ENCODE peak calls at places on chromosomes 6 and 20, in nine cellular contexts. M is AG10803, W is prostate gland, S is GM10248, O is BE2C, Q is AG09319, G is mesothelial cell of epicardium, L is GM12865, A is pancreas. D is an unnamed sample.
A peak's percentile ranks its signal among the peaks of the same experiment; 100 is the strongest.

GRCh38 chr6:134849920-134850447 is 99.9 kb downstream of the ALDH8A1 start:
- DNase-seq in Q (no peak), W (no peak), G (no peak), M (no peak), L (no peak), A (no peak), O (no peak), S (no peak), D (no peak)

GRCh38 chr6:106974337-106974998 is at the start of gene CD24:
- DNase-seq in O (peak; percentile 52), W (peak; percentile 49), A (peak; percentile 81), S (peak; percentile 49), G (peak; percentile 84), M (no peak), Q (no peak), L (peak; percentile 35), D (peak; percentile 88)

GRCh38 chr6:26033132-26033941 is 53.9 kb upstream of the HFE start:
- DNase-seq in W (peak; percentile 85), O (peak; percentile 64), A (peak; percentile 51), G (no peak), L (peak; percentile 97), M (peak; percentile 99), Q (peak; percentile 95), S (peak; percentile 88), D (peak; percentile 61)

GRCh38 chr6:83867527-83868161 is 8.2 kb downstream of the CYB5R4 start:
- DNase-seq in M (peak; percentile 97), A (no peak), L (peak; percentile 50), O (peak; percentile 36), G (no peak), W (no peak), S (no peak), Q (peak; percentile 88), D (peak; percentile 12)

GRCh38 chr6:41214559-41215238 is 13.4 kb upstream of the TREML4 start:
- DNase-seq in L (no peak), O (no peak), W (no peak), G (no peak), S (no peak), M (no peak), A (peak; percentile 14), Q (no peak), D (no peak)

GRCh38 chr6:34680802-34681515 is 15.6 kb downstream of the ILRUN start:
- DNase-seq in A (no peak), Q (no peak), S (peak; percentile 56), G (no peak), L (peak; percentile 52), W (no peak), O (no peak), M (peak; percentile 39), D (no peak)

GRCh38 chr6:32655311-32655710 is 11.1 kb downstream of the HLA-DQB1 start:
- DNase-seq in G (no peak), Q (no peak), W (no peak), S (no peak), A (no peak), L (no peak), O (no peak), M (no peak), D (no peak)

GRCh38 chr6:3045369-3045768 is 22.9 kb upstream of the RIPK1 start:
- DNase-seq in W (no peak), L (no peak), O (peak; percentile 55), M (no peak), G (no peak), S (no peak), A (no peak), Q (no peak), D (no peak)

GRCh38 chr20:41692479-41693135 is 74.4 kb upstream of the CHD6 start:
- DNase-seq in G (peak; percentile 43), O (peak; percentile 89), W (peak; percentile 69), M (peak; percentile 55), L (peak; percentile 90), S (peak; percentile 64), A (peak; percentile 87), Q (no peak), D (peak; percentile 68)

GRCh38 chr20:25259788-25260254 is 11.9 kb downstream of the PYGB start:
- DNase-seq in G (no peak), S (no peak), W (no peak), L (no peak), A (no peak), O (no peak), Q (no peak), M (no peak), D (no peak)

GRCh38 chr20:8940311-8940710 is 128.6 kb upstream of the PLCB4 start:
- DNase-seq in L (no peak), G (no peak), S (no peak), A (no peak), M (peak; percentile 9), W (no peak), Q (peak; percentile 57), O (no peak), D (no peak)

GRCh38 chr6:33794910-33795615 is 6.1 kb upstream of the LEMD2 start:
- DNase-seq in S (no peak), Q (no peak), A (no peak), O (no peak), G (no peak), L (no peak), M (no peak), W (no peak), D (no peak)

GRCh38 chr6:107676002-107676401 is 148.1 kb downstream of the SCML4 start:
- DNase-seq in M (peak; percentile 64), W (no peak), S (no peak), O (no peak), G (no peak), Q (no peak), A (no peak), L (no peak), D (no peak)

GRCh38 chr6:165799736-165800135 is 136.7 kb upstream of the PDE10A start:
- DNase-seq in S (no peak), M (no peak), L (no peak), O (peak; percentile 43), G (no peak), W (no peak), A (no peak), Q (no peak), D (no peak)

GRCh38 chr6:41625442-41625841 is 12.8 kb upstream of the MDFI start:
- DNase-seq in W (peak; percentile 39), L (no peak), O (no peak), Q (no peak), M (no peak), A (no peak), S (no peak), G (no peak), D (no peak)

GRCh38 chr20:44019638-44020335 is 105.1 kb downstream of the TOX2 start:
- DNase-seq in G (no peak), O (peak; percentile 26), A (no peak), M (peak; percentile 13), W (no peak), Q (no peak), S (no peak), L (peak; percentile 55), D (no peak)

DNA sequence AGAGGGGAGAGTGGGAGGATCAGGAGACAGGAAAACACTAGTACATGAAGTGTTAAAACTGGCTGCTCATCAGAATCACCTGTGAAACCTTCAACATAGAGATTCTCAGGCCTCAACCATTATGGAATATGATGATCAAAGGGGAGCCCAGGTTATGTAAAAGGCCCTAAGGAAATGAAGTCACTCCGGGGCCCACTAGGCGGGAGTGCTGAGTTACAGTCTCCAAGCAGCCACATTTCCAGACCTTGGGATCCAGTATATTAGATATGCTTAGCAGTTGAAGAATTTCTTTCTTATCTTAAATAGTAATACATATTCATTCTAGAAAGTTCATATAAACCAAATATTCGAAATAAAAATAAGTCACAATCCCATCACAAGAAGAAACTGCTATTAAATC is 476.3 kb downstream of the PRKN start:
- DNase-seq in Q (no peak), O (peak; percentile 26), W (no peak), S (no peak), L (no peak), A (no peak), M (no peak), G (no peak), D (no peak)
- TF ChIP-seq CTCF in Q (peak; percentile 4), O (peak; percentile 52), W (no peak), S (no peak), L (no peak), A (no peak), M (peak; percentile 11), G (no peak), D (peak; percentile 18)

GRCh38 chr6:24545691-24546090 is 50.9 kb downstream of the ALDH5A1 start:
- DNase-seq in W (no peak), A (no peak), G (no peak), Q (no peak), O (no peak), L (no peak), S (no peak), M (no peak), D (no peak)

GRCh38 chr6:24546432-24546831 is 51.7 kb downstream of the ALDH5A1 start:
- DNase-seq in G (no peak), S (no peak), L (no peak), W (no peak), O (no peak), A (no peak), Q (no peak), M (no peak), D (no peak)

GRCh38 chr6:24549158-24549557 is 54.4 kb downstream of the ALDH5A1 start:
- DNase-seq in W (no peak), O (no peak), Q (no peak), S (no peak), G (no peak), A (no peak), L (no peak), M (no peak), D (no peak)

GRCh38 chr6:24549674-24550418 is 55.1 kb downstream of the ALDH5A1 start:
- DNase-seq in L (no peak), Q (no peak), M (no peak), O (no peak), G (no peak), W (no peak), S (no peak), A (no peak), D (no peak)

GRCh38 chr6:24547243-24547642 is 52.5 kb downstream of the ALDH5A1 start:
- DNase-seq in L (peak; percentile 42), Q (no peak), G (no peak), A (no peak), S (peak; percentile 42), W (no peak), M (no peak), O (peak; percentile 20), D (peak; percentile 17)
- TF ChIP-seq CTCF in L (peak; percentile 6), Q (no peak), G (no peak), A (no peak), S (peak; percentile 25), W (no peak), M (no peak), O (peak; percentile 22), D (no peak)

DNA sequence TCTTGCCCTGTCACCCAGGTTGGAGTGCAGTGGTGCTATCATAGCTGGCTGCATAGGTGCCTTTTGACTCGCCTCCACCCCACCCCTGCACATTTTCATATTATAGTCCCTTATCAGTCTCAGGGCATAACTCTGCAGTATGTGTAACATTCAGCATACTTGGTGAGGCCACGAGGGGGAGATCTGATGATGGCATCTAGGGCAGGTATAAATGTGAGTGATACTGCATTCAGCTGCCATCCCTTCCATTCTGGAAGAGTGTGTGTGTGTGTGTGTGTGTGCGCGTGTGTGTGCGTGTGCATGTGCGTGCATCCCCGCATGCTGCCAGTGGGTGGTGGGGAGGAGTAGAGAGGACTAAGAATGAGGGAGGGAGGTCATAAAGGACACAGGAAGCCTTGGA is 81.4 kb downstream of the JARID2 start:
- DNase-seq in W (no peak), L (peak; percentile 79), A (no peak), M (no peak), G (no peak), O (peak; percentile 57), Q (no peak), S (peak; percentile 48), D (peak; percentile 15)
- TF ChIP-seq CTCF in W (no peak), L (peak; percentile 58), A (no peak), M (no peak), G (no peak), O (peak; percentile 63), Q (no peak), S (peak; percentile 44), D (no peak)

GRCh38 chr6:137412562-137412961 is 81.6 kb downstream of the OLIG3 start:
- DNase-seq in M (no peak), S (no peak), A (no peak), W (no peak), Q (no peak), L (no peak), G (no peak), O (no peak), D (no peak)
- TF ChIP-seq CTCF in M (no peak), S (no peak), A (no peak), W (no peak), Q (no peak), L (no peak), G (no peak), O (no peak), D (no peak)